ENCODE peak calls at places on chromosomes 7 and 10, in five cellular contexts. Z is NCI-H146; Q is activated T-helper 1 cell treated with anti-CD3 and anti-CD28 coated beads, Interleukin-2, amount 50 U/mL, for 16 hours; P is LoVo; G is AG08395. X is an unnamed sample.

GRCh38 chr10:124495176-124495575 is 33.6 kb downstream of the LHPP start:
- DNase-seq in Q (no peak), Z (no peak), G (no peak), P (no peak), X (no peak)

GRCh38 chr7:39357648-39358047 is 208.6 kb upstream of the YAE1 start:
- DNase-seq in G (no peak), Q (no peak), P (no peak), Z (peak; percentile 22), X (peak; percentile 51)

GRCh38 chr10:132326925-132327324 is 5.1 kb upstream of the LRRC27 start:
- DNase-seq in P (no peak), G (no peak), Z (no peak), Q (no peak), X (no peak)

GRCh38 chr7:49822862-49823261 is 49.4 kb downstream of the VWC2 start:
- DNase-seq in P (no peak), Z (no peak), G (no peak), Q (no peak), X (no peak)

GRCh38 chr7:47738563-47739166 is 156.8 kb upstream of the TNS3 start:
- DNase-seq in Z (no peak), Q (no peak), G (no peak), P (no peak), X (no peak)

GRCh38 chr10:82982110-82982608 is 1107.2 kb downstream of the NRG3 start:
- DNase-seq in Q (no peak), Z (no peak), G (peak; percentile 90), P (no peak), X (no peak)

GRCh38 chr7:135673360-135673706 is 11.0 kb downstream of the STMP1 start:
- DNase-seq in G (no peak), Z (no peak), P (no peak), Q (no peak), X (no peak)

GRCh38 chr10:50577681-50578350 is 45.9 kb downstream of the SGMS1 start:
- DNase-seq in Z (no peak), Q (no peak), P (no peak), G (peak; percentile 10), X (no peak)

GRCh38 chr7:5508698-5509097 is 85.1 kb upstream of the TNRC18 start:
- DNase-seq in Q (no peak), P (no peak), G (no peak), Z (no peak), X (no peak)

GRCh38 chr10:119658274-119658673 is 7.1 kb downstream of the BAG3 start:
- DNase-seq in Q (no peak), Z (no peak), P (no peak), G (peak; percentile 94), X (no peak)

GRCh38 chr7:114653391-114654088 is 238.9 kb downstream of the FOXP2 start:
- DNase-seq in P (peak; percentile 16), Z (peak; percentile 19), Q (no peak), G (no peak), X (no peak)

GRCh38 chr7:130844811-130845580 is 111.0 kb upstream of the KLF14 start:
- DNase-seq in Q (no peak), P (peak; percentile 70), G (peak; percentile 59), Z (no peak), X (no peak)

GRCh38 chr7:30510124-30511074 is 5.8 kb upstream of the GGCT start:
- DNase-seq in G (peak; percentile 28), Z (peak; percentile 23), Q (no peak), P (peak; percentile 51), X (peak; percentile 29)

GRCh38 chr10:91319336-91319735 is 90.8 kb upstream of the HECTD2 start:
- DNase-seq in G (no peak), Q (no peak), P (no peak), Z (peak; percentile 18), X (no peak)

GRCh38 chr10:110556993-110557601 is 10.4 kb upstream of the SMC3 start:
- DNase-seq in G (peak; percentile 66), P (peak; percentile 33), Z (no peak), Q (peak; percentile 50), X (peak; percentile 47)

GRCh38 chr7:79877874-79878465 is 256.7 kb upstream of the GNAI1 start:
- DNase-seq in P (no peak), Z (no peak), Q (no peak), G (no peak), X (no peak)

GRCh38 chr10:95048206-95048605 is 21.1 kb downstream of the CYP2C8 start:
- DNase-seq in Z (no peak), G (no peak), P (no peak), Q (no peak), X (no peak)

GRCh38 chr7:105496501-105496900 is 25.6 kb downstream of the PUS7 start:
- DNase-seq in Z (no peak), Q (no peak), P (no peak), G (peak; percentile 49), X (no peak)

GRCh38 chr7:102244601-102245000 is 42.1 kb upstream of the SH2B2 start:
- DNase-seq in P (no peak), Q (no peak), Z (no peak), G (no peak), X (no peak)

GRCh38 chr10:43854042-43854441 is 205.4 kb upstream of the ZNF32 start:
- DNase-seq in Q (no peak), P (peak; percentile 37), Z (no peak), G (peak; percentile 83), X (no peak)

GRCh38 chr10:87757685-87758084 is 60.3 kb downstream of the ATAD1 start:
- DNase-seq in Q (no peak), G (no peak), Z (no peak), P (no peak), X (no peak)

GRCh38 chr7:135320277-135320676 is 86.6 kb downstream of the STRA8 start:
- DNase-seq in Z (peak; percentile 25), P (peak; percentile 55), Q (no peak), G (peak; percentile 55), X (no peak)

GRCh38 chr10:126536148-126536547 is 134.3 kb downstream of the C10orf90 start:
- DNase-seq in G (peak; percentile 54), P (no peak), Z (no peak), Q (no peak), X (peak; percentile 7)

GRCh38 chr7:33666526-33666925 is 238.8 kb upstream of the BMPER start:
- DNase-seq in Z (no peak), Q (no peak), G (no peak), P (no peak), X (no peak)

GRCh38 chr7:158067219-158067930 is 520.2 kb downstream of the PTPRN2 start:
- DNase-seq in G (no peak), P (no peak), Q (no peak), Z (no peak), X (no peak)

GRCh38 chr10:123557366-123558108 is 108.6 kb upstream of the GPR26 start:
- DNase-seq in Z (no peak), G (no peak), P (no peak), Q (no peak), X (no peak)

GRCh38 chr7:117116221-117116620 is 162.9 kb downstream of the ST7 start:
- DNase-seq in Q (no peak), Z (no peak), P (no peak), G (no peak), X (no peak)

GRCh38 chr7:105937411-105937810 is 25.7 kb upstream of the CDHR3 start:
- DNase-seq in P (no peak), Z (no peak), G (no peak), Q (no peak), X (no peak)

GRCh38 chr7:50640779-50641178 is 75.6 kb upstream of the DDC start:
- DNase-seq in Z (no peak), Q (no peak), G (no peak), P (no peak), X (no peak)

GRCh38 chr7:120949393-120949799 is 1.2 kb upstream of the ING3 start:
- DNase-seq in G (no peak), Q (no peak), P (no peak), Z (no peak), X (no peak)

GRCh38 chr7:149060161-149060560 is 30.4 kb downstream of the ZNF786 start:
- DNase-seq in Q (no peak), P (no peak), Z (no peak), G (no peak), X (no peak)

GRCh38 chr7:157992511-157993160 is 595.0 kb downstream of the PTPRN2 start:
- DNase-seq in Z (no peak), G (no peak), Q (no peak), P (no peak), X (no peak)

GRCh38 chr7:25118048-25118753 is 6.9 kb downstream of the CYCS start:
- DNase-seq in Z (no peak), Q (no peak), P (no peak), G (no peak), X (no peak)

GRCh38 chr10:77970869-77971803 is 44.6 kb upstream of the DLG5 start:
- DNase-seq in Z (no peak), P (no peak), Q (no peak), G (peak; percentile 89), X (no peak)

GRCh38 chr7:110754649-110755048 is 336.3 kb upstream of the LRRN3 start:
- DNase-seq in G (no peak), Z (no peak), Q (no peak), P (no peak), X (no peak)

X was measured in endothelial cell.